ENCODE peak calls at places on chromosome 20, in ten cellular contexts. I, G, Q, N, V, C, U, D, Z and R are unnamed samples. For H3K36me3, the result is how much of the 10 kb centered on the place peaks cover.

GRCh38 chr20:43987531-43987930 is 72.9 kb downstream of the TOX2 start:
- DNase-seq in Z (no peak), V (no peak), D (no peak), C (no peak), N (no peak), Q (no peak), U (no peak), I (no peak), G (no peak), R (no peak)

GRCh38 chr20:61526907-61527306 is 274.8 kb downstream of the CDH4 start:
- DNase-seq in V (no peak), Q (no peak), C (peak), G (no peak), D (no peak), Z (no peak), I (no peak), U (no peak), N (no peak), R (no peak)

GRCh38 chr20:41143354-41143753 is 6.0 kb downstream of the PLCG1 start:
- DNase-seq in V (peak), I (no peak), Q (no peak), C (no peak), U (no peak), N (no peak), Z (peak), G (no peak), D (no peak), R (no peak)

GRCh38 chr20:58393299-58393698 is 4.3 kb downstream of the VAPB start:
- DNase-seq in Q (no peak), C (no peak), G (no peak), Z (no peak), N (no peak), V (no peak), I (no peak), D (no peak), U (no peak), R (no peak)

GRCh38 chr20:53258741-53259140 is 286.6 kb downstream of the TSHZ2 start:
- DNase-seq in Z (no peak), Q (no peak), D (no peak), N (no peak), I (no peak), V (no peak), U (no peak), G (no peak), C (no peak), R (no peak)

GRCh38 chr20:44427804-44428173 is 47.9 kb upstream of the TTPAL start:
- DNase-seq in G (no peak), C (no peak), D (no peak), U (no peak), Q (no peak), I (no peak), V (no peak), Z (no peak), N (no peak), R (no peak)

GRCh38 chr20:51403465-51404220 is 138.9 kb downstream of the NFATC2 start:
- DNase-seq in Q (no peak), Z (no peak), D (no peak), C (no peak), N (no peak), G (no peak), I (no peak), V (no peak), U (no peak), R (no peak)

GRCh38 chr20:58891076-58891685 is 38.7 kb downstream of the GNAS start:
- DNase-seq in Q (peak), D (no peak), N (peak), U (peak), Z (peak), G (peak), C (peak), V (peak), I (no peak), R (peak)

GRCh38 chr20:37354210-37355195 is 8.6 kb downstream of the SRC start:
- DNase-seq in V (no peak), D (no peak), Q (no peak), U (no peak), N (peak), I (no peak), Z (peak), G (peak), C (peak), R (no peak)

GRCh38 chr20:37350655-37351574 is 5.0 kb downstream of the SRC start:
- DNase-seq in Q (no peak), G (peak), C (peak), U (no peak), V (no peak), I (no peak), N (no peak), Z (no peak), D (no peak), R (no peak)

GRCh38 chr20:37351689-37352610 is 6.0 kb downstream of the SRC start:
- DNase-seq in D (no peak), G (peak), Q (no peak), V (no peak), Z (no peak), C (peak), U (no peak), N (no peak), I (no peak), R (no peak)

GRCh38 chr20:37353285-37353849 is 7.4 kb downstream of the SRC start:
- DNase-seq in U (no peak), C (peak), D (no peak), I (no peak), V (no peak), Z (no peak), Q (no peak), G (peak), N (no peak), R (no peak)

DNA sequence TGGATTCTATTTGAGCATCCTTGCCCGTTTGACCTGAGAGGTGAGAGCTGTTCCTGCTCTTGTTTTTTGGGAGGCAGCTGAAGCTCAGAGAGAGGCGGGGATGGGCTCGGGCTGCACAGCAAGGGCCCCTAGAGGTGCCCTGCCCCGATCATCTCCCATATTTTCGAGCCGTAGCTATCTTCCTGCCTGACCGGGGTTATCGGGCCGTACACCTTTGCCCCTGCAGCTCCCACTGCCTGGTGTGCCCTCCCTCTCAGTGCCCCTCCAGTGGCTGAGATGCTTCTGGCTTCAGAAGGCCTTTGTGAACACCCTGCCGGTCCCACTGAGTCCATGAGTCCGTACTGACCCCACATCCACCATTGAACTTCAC is 6.7 kb downstream of the SRC start:
- DNase-seq in Q (no peak), C (peak), G (peak), N (no peak), Z (no peak), V (no peak), U (no peak), D (no peak), I (no peak), R (no peak)
- H3K27ac ChIP-seq in Q (no peak), C (no peak), G (no peak), N (no peak), Z (no peak), V (no peak), U (no peak), D (no peak), I (no peak), R (no peak)

GRCh38 chr20:371755-372542 is 8.6 kb upstream of the TRIB3 start:
- DNase-seq in I (no peak), N (peak), Z (peak), U (no peak), V (peak), G (peak), D (peak), C (peak), Q (peak), R (no peak)
- TF ChIP-seq POLR2A in I (no peak), N (no peak), Z (no peak), U (no peak), V (no peak), G (no peak), D (no peak), C (no peak), Q (no peak), R (no peak)

DNA sequence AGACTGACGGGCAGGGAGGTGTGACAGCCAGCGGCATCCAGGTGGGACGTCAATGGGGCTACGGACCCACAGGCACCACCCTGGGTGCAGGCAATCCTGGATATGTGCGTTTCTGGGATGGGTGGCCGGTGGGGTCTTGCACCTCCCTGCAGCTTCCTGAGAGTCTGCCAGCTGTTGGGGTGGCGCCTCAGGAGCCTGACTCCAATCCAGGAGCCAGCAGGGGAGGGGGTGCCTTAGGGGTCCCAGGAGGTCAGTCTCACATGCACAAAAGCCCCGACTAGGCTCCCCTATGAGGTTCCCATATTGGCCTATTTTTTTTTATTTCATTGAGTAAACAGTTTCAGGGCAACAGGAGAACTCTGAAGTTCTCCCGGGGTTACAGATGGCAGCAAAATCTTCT is 73.3 kb downstream of the GINS1 start:
- DNase-seq in G (no peak), C (no peak), Q (no peak), U (no peak), I (no peak), V (no peak), Z (no peak), D (no peak), N (no peak), R (no peak)
- H3K36me3 ChIP-seq in G (half or more), C (under half), Q (under half), U (under half), I (under half), V (under half), Z (under half), D (under half), N (under half), R (under half)

GRCh38 chr20:3889489-3890409 is 562 bp downstream of the PANK2 start:
- DNase-seq in Q (peak), D (no peak), Z (peak), C (peak), I (no peak), V (peak), G (peak), N (peak), U (peak), R (peak)

GRCh38 chr20:3888622-3889488 is at the start of gene PANK2:
- DNase-seq in I (peak), C (peak), N (peak), G (peak), V (peak), D (peak), U (peak), Z (peak), Q (peak), R (peak)

GRCh38 chr20:3890410-3890751 is 1.2 kb downstream of the PANK2 start:
- DNase-seq in N (no peak), U (no peak), V (no peak), Z (no peak), G (peak), Q (no peak), D (no peak), I (no peak), C (no peak), R (no peak)

GRCh38 chr20:3885711-3886110 is 3.5 kb upstream of the PANK2 start:
- DNase-seq in V (no peak), I (no peak), Q (no peak), C (no peak), U (no peak), Z (no peak), G (no peak), D (no peak), N (no peak), R (no peak)

DNA sequence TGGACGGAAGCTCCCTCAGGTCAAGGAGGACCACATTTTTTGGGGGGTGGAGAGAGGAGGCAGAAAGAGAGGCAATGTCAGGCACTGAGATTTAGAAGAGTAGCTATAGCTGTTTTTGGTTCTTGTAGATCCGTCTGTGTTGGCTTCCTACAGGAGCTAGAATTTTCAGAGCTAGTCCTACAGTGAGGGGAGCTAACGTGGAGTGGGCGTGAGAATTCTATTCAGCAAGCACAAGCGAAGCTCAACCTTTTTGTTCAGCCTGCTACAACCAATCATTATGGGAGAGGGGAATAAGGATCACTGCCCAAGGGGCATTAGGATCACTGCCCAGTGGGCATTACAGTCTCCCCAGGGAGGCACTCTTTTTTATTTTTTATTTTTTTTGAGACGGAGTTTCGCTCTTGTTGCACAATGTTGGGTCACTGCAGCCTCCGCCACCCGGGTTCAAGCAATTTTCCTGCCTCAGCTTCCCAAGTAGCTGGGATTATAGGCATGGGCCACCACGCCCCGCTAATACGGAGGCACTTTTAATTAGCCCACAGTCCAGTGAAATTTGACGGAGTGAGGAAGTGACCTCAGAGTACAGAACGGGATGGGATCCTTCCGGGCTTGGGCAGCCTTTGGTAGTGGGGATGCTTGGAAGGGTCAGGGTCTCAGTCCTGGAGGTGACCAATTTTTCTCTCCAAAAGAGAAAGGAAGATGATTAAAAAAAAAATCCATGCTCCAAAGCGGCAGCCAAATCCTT is 1.1 kb upstream of the PANK2 start:
- DNase-seq in N (no peak), I (no peak), C (no peak), G (peak), V (peak), D (peak), U (no peak), Z (peak), Q (no peak), R (no peak)
- H3K27ac ChIP-seq in N (peak), I (peak), C (peak), G (peak), V (peak), D (peak), U (peak), Z (peak), Q (peak), R (peak)

DNA sequence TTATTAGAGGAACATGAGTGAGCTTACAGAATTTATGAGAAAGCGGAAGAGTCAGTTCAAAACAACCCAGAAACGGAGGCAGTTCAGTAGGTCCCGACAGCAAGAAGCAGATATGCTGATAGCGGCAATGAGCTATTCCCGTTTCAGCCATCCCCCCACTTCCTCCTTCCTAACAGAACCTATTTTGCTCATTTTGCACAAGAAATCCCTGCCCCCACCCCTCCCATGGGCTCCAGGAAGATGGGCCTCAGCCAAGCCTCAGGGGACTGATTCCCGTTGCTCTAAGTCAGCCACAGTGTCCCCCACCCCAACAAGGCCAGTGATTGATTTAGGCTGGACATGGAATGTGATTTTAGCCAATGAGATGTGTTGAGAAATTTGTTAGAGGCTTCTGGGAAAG is 157.5 kb downstream of the CEBPB start:
- DNase-seq in V (peak), U (no peak), D (no peak), Z (no peak), N (no peak), I (no peak), C (peak), Q (no peak), G (peak), R (peak)
- TF ChIP-seq POLR2A in V (no peak), U (no peak), D (no peak), Z (no peak), N (no peak), I (no peak), C (no peak), Q (no peak), G (no peak), R (no peak)